ENCODE peak calls at places on chromosome 6, in nine cellular contexts. V is pancreas, C is SJSA1, O is heart right ventricle, M is breast epithelium, H is A549, J is HCT116, R is GM23338, A is left ventricle myocardium inferior. D is an unnamed sample.

GRCh38 chr6:22521035-22521434 is 48.3 kb upstream of the HDGFL1 start:
- DNase-seq in V (no peak), C (no peak), O (no peak), M (no peak), H (no peak), J (no peak), R (no peak), A (no peak), D (no peak)

GRCh38 chr6:109978174-109979032 is at the start of gene GPR6:
- DNase-seq in V (peak), C (peak), O (peak), M (no peak), H (peak), J (no peak), R (peak), A (peak), D (peak)

GRCh38 chr6:162344935-162345599 is 382.5 kb downstream of the PRKN start:
- DNase-seq in V (no peak), C (no peak), O (no peak), M (no peak), H (no peak), J (no peak), R (no peak), A (no peak), D (peak)

GRCh38 chr6:63527658-63528514 is 44.4 kb upstream of the LOC128125822 start:
- DNase-seq in V (no peak), C (peak), O (no peak), M (peak), H (peak), J (peak), R (no peak), A (no peak), D (peak)

GRCh38 chr6:117930645-117931044 is 23.6 kb downstream of the SLC35F1 start:
- DNase-seq in V (no peak), C (no peak), O (no peak), M (no peak), H (no peak), J (no peak), R (no peak), A (no peak), D (no peak)

GRCh38 chr6:46993846-46994245 is 48.3 kb downstream of the ADGRF1 start:
- DNase-seq in V (no peak), C (peak), O (no peak), M (no peak), H (peak), J (peak), R (no peak), A (no peak), D (peak)

GRCh38 chr6:170260686-170261085 is 30.2 kb downstream of the DLL1 start:
- DNase-seq in V (peak), C (no peak), O (no peak), M (no peak), H (no peak), J (peak), R (no peak), A (no peak), D (no peak)

GRCh38 chr6:19851273-19852089 is 14.3 kb downstream of the ID4 start:
- DNase-seq in V (no peak), C (peak), O (peak), M (no peak), H (peak), J (peak), R (peak), A (no peak), D (no peak)

GRCh38 chr6:134706153-134706552 is 243.7 kb downstream of the ALDH8A1 start:
- DNase-seq in V (no peak), C (no peak), O (no peak), M (no peak), H (no peak), J (no peak), R (peak), A (no peak), D (no peak)

GRCh38 chr6:134240664-134241431 is 77.1 kb downstream of the SGK1 start:
- DNase-seq in V (no peak), C (no peak), O (peak), M (peak), H (no peak), J (no peak), R (no peak), A (peak), D (peak)

GRCh38 chr6:144575327-144575726 is 290.2 kb downstream of the UTRN start:
- DNase-seq in V (no peak), C (no peak), O (no peak), M (no peak), H (no peak), J (no peak), R (no peak), A (no peak), D (no peak)

GRCh38 chr6:39886871-39887270 is 47.4 kb downstream of the MOCS1 start:
- DNase-seq in V (no peak), C (no peak), O (no peak), M (no peak), H (no peak), J (no peak), R (no peak), A (no peak), D (no peak)
- H3K27ac ChIP-seq in V (no peak), C (peak), O (peak), M (peak), H (no peak), J (no peak), R (no peak), A (peak), D (no peak)

GRCh38 chr6:129679758-129680157 is 30.2 kb downstream of the ARHGAP18 start:
- DNase-seq in V (no peak), C (no peak), O (no peak), M (no peak), H (peak), J (no peak), R (no peak), A (no peak), D (no peak)

GRCh38 chr6:129680633-129681032 is 29.3 kb downstream of the ARHGAP18 start:
- DNase-seq in V (no peak), C (no peak), O (no peak), M (no peak), H (no peak), J (no peak), R (no peak), A (no peak), D (no peak)

GRCh38 chr6:129678463-129678862 is 31.5 kb downstream of the ARHGAP18 start:
- DNase-seq in V (no peak), C (no peak), O (no peak), M (no peak), H (no peak), J (no peak), R (no peak), A (no peak), D (no peak)

GRCh38 chr6:129677634-129678325 is 32.2 kb downstream of the ARHGAP18 start:
- DNase-seq in V (no peak), C (no peak), O (no peak), M (no peak), H (no peak), J (no peak), R (no peak), A (no peak), D (no peak)

GRCh38 chr6:129679250-129679649 is 30.7 kb downstream of the ARHGAP18 start:
- DNase-seq in V (no peak), C (no peak), O (no peak), M (no peak), H (no peak), J (no peak), R (no peak), A (no peak), D (no peak)
- H3K27ac ChIP-seq in V (no peak), C (no peak), O (peak), M (peak), H (peak), J (peak), R (no peak), A (peak), D (peak)

GRCh38 chr6:26207248-26207801 is 120.1 kb downstream of the HFE start:
- DNase-seq in V (no peak), C (no peak), O (no peak), M (no peak), H (no peak), J (no peak), R (no peak), A (no peak), D (no peak)
- H3K27ac ChIP-seq in V (no peak), C (no peak), O (no peak), M (no peak), H (peak), J (no peak), R (peak), A (no peak), D (no peak)

GRCh38 chr6:37032239-37032638 is 26.8 kb downstream of the FGD2 start:
- DNase-seq in V (no peak), C (no peak), O (no peak), M (no peak), H (no peak), J (no peak), R (no peak), A (no peak), D (no peak)
- H3K27ac ChIP-seq in V (no peak), C (no peak), O (no peak), M (no peak), H (no peak), J (no peak), R (no peak), A (no peak), D (no peak)

DNA sequence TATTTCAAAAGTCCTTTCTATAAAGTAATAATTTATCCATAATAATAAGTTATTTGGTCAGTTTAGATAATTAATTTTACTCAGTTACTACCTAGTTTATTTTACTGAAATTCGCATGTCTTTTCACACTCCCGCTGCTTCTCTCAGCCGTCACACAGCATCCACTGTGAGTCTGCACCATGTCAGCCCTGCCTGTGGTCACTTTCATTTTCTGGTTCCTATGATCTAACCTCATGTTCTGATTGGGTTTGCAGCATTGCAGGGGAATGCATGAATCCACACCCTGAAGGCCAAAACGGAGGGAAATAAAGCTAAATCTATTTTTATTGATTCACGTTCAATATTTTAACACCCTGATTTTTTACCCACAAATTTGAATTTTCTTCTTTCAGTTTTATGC is 47.4 kb downstream of the PDE10A start:
- DNase-seq in V (no peak), C (no peak), O (peak), M (no peak), H (no peak), J (no peak), R (no peak), A (no peak), D (no peak)
- H3K27ac ChIP-seq in V (no peak), C (no peak), O (peak), M (no peak), H (no peak), J (no peak), R (no peak), A (peak), D (no peak)

DNA sequence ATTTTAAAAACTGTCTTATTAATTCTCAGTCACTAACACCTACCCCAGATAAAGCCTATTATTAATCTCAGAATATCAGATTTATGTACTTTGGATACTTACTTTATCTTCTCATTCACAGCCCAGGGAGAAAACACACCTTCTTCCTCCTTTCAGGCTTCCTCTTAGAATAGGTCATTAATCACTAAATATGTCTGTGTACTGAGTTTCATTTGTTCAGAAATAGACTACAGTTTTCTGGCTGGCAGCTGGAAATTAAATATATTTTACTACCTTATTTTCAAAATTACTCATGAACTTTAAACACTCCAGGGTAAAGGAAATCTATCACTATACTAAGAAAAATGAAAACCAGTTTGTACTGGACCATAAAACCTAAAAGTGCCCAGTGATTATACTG is 147.7 kb upstream of the DST start:
- DNase-seq in V (no peak), C (no peak), O (no peak), M (no peak), H (no peak), J (no peak), R (no peak), A (no peak), D (no peak)
- H3K27ac ChIP-seq in V (no peak), C (no peak), O (no peak), M (no peak), H (no peak), J (no peak), R (no peak), A (no peak), D (peak)

GRCh38 chr6:113585246-113585645 is 271.9 kb upstream of the MARCKS start:
- DNase-seq in V (no peak), C (no peak), O (no peak), M (no peak), H (no peak), J (no peak), R (no peak), A (no peak), D (no peak)

GRCh38 chr6:113588646-113589045 is 268.5 kb upstream of the MARCKS start:
- DNase-seq in V (no peak), C (no peak), O (no peak), M (no peak), H (no peak), J (no peak), R (no peak), A (no peak), D (no peak)

GRCh38 chr6:113586413-113586812 is 270.7 kb upstream of the MARCKS start:
- DNase-seq in V (no peak), C (peak), O (no peak), M (no peak), H (no peak), J (no peak), R (no peak), A (no peak), D (no peak)

GRCh38 chr6:113584767-113585166 is 272.4 kb upstream of the MARCKS start:
- DNase-seq in V (no peak), C (no peak), O (no peak), M (no peak), H (no peak), J (no peak), R (no peak), A (no peak), D (no peak)

GRCh38 chr6:113586966-113587699 is 270.0 kb upstream of the MARCKS start:
- DNase-seq in V (no peak), C (no peak), O (no peak), M (no peak), H (no peak), J (no peak), R (peak), A (no peak), D (no peak)
- H3K27ac ChIP-seq in V (no peak), C (no peak), O (no peak), M (no peak), H (no peak), J (no peak), R (peak), A (no peak), D (no peak)

GRCh38 chr6:31530659-31531058 is 1.9 kb downstream of the MCCD1 start:
- DNase-seq in V (no peak), C (no peak), O (no peak), M (no peak), H (no peak), J (no peak), R (no peak), A (no peak), D (no peak)

GRCh38 chr6:31528307-31528777 is 420 bp upstream of the MCCD1 start:
- DNase-seq in V (no peak), C (no peak), O (no peak), M (no peak), H (no peak), J (no peak), R (no peak), A (no peak), D (no peak)

GRCh38 chr6:31529329-31530150 is 778 bp downstream of the MCCD1 start:
- DNase-seq in V (no peak), C (peak), O (no peak), M (no peak), H (no peak), J (no peak), R (peak), A (no peak), D (no peak)

GRCh38 chr6:31531162-31531561 is 2.4 kb downstream of the MCCD1 start:
- DNase-seq in V (no peak), C (no peak), O (no peak), M (no peak), H (no peak), J (no peak), R (no peak), A (no peak), D (no peak)

DNA sequence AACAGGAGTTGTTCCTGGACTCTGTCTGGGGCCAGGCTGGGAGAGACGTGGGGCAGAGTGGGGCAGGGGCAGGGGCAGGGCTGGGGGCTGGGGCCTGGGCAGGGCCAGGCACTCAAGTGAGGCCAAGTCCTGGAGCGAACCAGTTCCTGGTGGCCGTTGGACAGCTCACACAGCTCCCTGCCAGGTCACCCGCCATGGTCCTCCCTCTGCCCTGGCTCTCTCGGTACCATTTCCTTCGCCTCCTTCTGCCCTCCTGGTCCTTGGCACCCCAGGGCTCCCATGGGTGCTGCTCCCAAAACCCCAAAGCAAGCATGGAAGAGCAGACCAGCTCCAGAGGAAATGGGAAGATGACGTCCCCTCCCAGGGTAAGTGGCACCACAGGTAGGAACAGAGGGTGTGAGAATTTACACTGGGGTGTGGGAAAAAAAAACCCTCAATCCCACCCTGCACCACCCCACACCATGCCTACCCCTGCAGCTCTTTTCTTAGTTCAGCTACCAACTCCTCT is at the start of gene MCCD1:
- DNase-seq in V (no peak), C (no peak), O (no peak), M (no peak), H (no peak), J (no peak), R (no peak), A (no peak), D (no peak)
- H3K27ac ChIP-seq in V (no peak), C (no peak), O (no peak), M (peak), H (no peak), J (no peak), R (peak), A (no peak), D (no peak)